ENCODE peak calls at places on chromosomes 5 and 9, in seven cellular contexts. G is activated CD8-positive, alpha-beta T cell treated with anti-CD3 and anti-CD28 coated beads, Interleukin-2, amount 10 ng/mL, durations not matched to agents 7 days and 5 days; I is transverse colon; J is GM19239; Z is hepatocyte; D is CD8-positive, alpha-beta T cell; P is upper lobe of right lung. X is an unnamed sample.

GRCh38 chr5:171610686-171611085 is 174.9 kb upstream of the SMIM23 start:
- DNase-seq in P (no peak), G (no peak), Z (no peak), I (no peak), D (no peak), J (no peak), X (no peak)

GRCh38 chr9:18472435-18472834 is 1.5 kb upstream of the ADAMTSL1 start:
- DNase-seq in D (no peak), G (no peak), I (no peak), Z (no peak), P (no peak), J (no peak), X (no peak)

GRCh38 chr9:69376651-69377050 is 51.6 kb downstream of the ENTREP1 start:
- DNase-seq in I (no peak), Z (peak), P (no peak), G (no peak), D (no peak), J (no peak), X (peak)

GRCh38 chr9:91360551-91361293 is 996 bp downstream of the AUH start:
- DNase-seq in D (no peak), J (no peak), I (no peak), Z (peak), G (no peak), P (no peak), X (no peak)

GRCh38 chr9:83433841-83434240 is 104.4 kb downstream of the FRMD3 start:
- DNase-seq in J (no peak), P (no peak), D (no peak), I (no peak), Z (no peak), G (no peak), X (no peak)

GRCh38 chr9:127700140-127700539 is 6.6 kb upstream of the CFAP157 start:
- DNase-seq in I (no peak), J (no peak), G (no peak), D (no peak), Z (no peak), P (no peak), X (no peak)

GRCh38 chr5:123099514-123100151 is 10.6 kb downstream of the PRDM6 start:
- DNase-seq in D (no peak), G (no peak), Z (peak), I (no peak), J (no peak), P (peak), X (no peak)

GRCh38 chr9:110340306-110340705 is 2.6 kb upstream of the TXNDC8 start:
- DNase-seq in I (no peak), Z (no peak), P (no peak), J (no peak), D (no peak), G (no peak), X (no peak)

GRCh38 chr5:62144395-62145022 is 161.5 kb upstream of the KIF2A start:
- DNase-seq in G (no peak), I (no peak), D (no peak), P (no peak), J (no peak), Z (no peak), X (no peak)

GRCh38 chr5:155147222-155147621 is 133.7 kb downstream of the KIF4B start:
- DNase-seq in G (no peak), I (no peak), P (no peak), D (no peak), J (no peak), Z (peak), X (no peak)

GRCh38 chr9:23962101-23962500 is 136.1 kb upstream of the ELAVL2 start:
- DNase-seq in G (no peak), I (no peak), P (no peak), J (no peak), D (no peak), Z (no peak), X (no peak)

GRCh38 chr9:133841167-133841812 is 103.1 kb upstream of the SARDH start:
- DNase-seq in J (no peak), P (no peak), G (no peak), I (no peak), Z (no peak), D (no peak), X (no peak)

GRCh38 chr5:174177531-174177930 is 132.0 kb downstream of the NSG2 start:
- DNase-seq in D (no peak), P (no peak), G (no peak), Z (no peak), J (no peak), I (no peak), X (no peak)

X was measured in AG09319.